ENCODE peak calls at places on chromosomes 11 and 22, in seven cellular contexts. V, J, Q, P, R, Z and U are unnamed samples.

GRCh38 chr11:22898036-22898435 is 37.8 kb upstream of the CCDC179 start:
- DNase-seq in V (no peak), J (no peak), Q (no peak), P (no peak), R (no peak), Z (no peak), U (no peak)

GRCh38 chr11:26891501-26891900 is 102.4 kb upstream of the FIBIN start:
- DNase-seq in V (no peak), J (no peak), Q (no peak), P (no peak), R (no peak), Z (no peak), U (no peak)

GRCh38 chr11:99199336-99199735 is 178.6 kb downstream of the CNTN5 start:
- DNase-seq in V (no peak), J (no peak), Q (no peak), P (peak; percentile 12), R (no peak), Z (no peak), U (no peak)

GRCh38 chr11:35990816-35991215 is 47.0 kb downstream of the LDLRAD3 start:
- DNase-seq in V (no peak), J (no peak), Q (no peak), P (no peak), R (no peak), Z (no peak), U (no peak)

GRCh38 chr11:62501432-62501891 is 45.1 kb downstream of the AHNAK start:
- DNase-seq in V (no peak), J (no peak), Q (no peak), P (no peak), R (no peak), Z (peak; percentile 34), U (peak; percentile 26)

GRCh38 chr11:4095509-4096230 is 1.1 kb downstream of the RRM1 start:
- DNase-seq in V (peak; percentile 85), J (no peak), Q (no peak), P (peak; percentile 61), R (no peak), Z (peak; percentile 80), U (peak; percentile 78)

GRCh38 chr11:58006940-58007339 is 16.7 kb upstream of the OR9Q1 start:
- DNase-seq in V (no peak), J (no peak), Q (no peak), P (no peak), R (no peak), Z (no peak), U (peak; percentile 78)

GRCh38 chr22:36486619-36487384 is 5.4 kb upstream of the TXN2 start:
- DNase-seq in V (peak; percentile 80), J (peak; percentile 73), Q (peak; percentile 85), P (peak; percentile 73), R (no peak), Z (peak; percentile 83), U (peak; percentile 68)

GRCh38 chr11:14290422-14290821 is 68.6 kb downstream of the RRAS2 start:
- DNase-seq in V (no peak), J (no peak), Q (no peak), P (peak; percentile 78), R (peak; percentile 30), Z (no peak), U (no peak)

GRCh38 chr11:44625759-44626523 is 60.5 kb downstream of the CD82 start:
- DNase-seq in V (no peak), J (no peak), Q (no peak), P (no peak), R (no peak), Z (no peak), U (no peak)

GRCh38 chr22:38721551-38721950 is 15.8 kb downstream of the GTPBP1 start:
- DNase-seq in V (no peak), J (no peak), Q (no peak), P (no peak), R (no peak), Z (no peak), U (no peak)

GRCh38 chr22:38720350-38720749 is 14.6 kb downstream of the GTPBP1 start:
- DNase-seq in V (no peak), J (no peak), Q (no peak), P (no peak), R (no peak), Z (peak; percentile 37), U (no peak)

GRCh38 chr22:38718414-38718813 is 12.7 kb downstream of the GTPBP1 start:
- DNase-seq in V (peak; percentile 92), J (no peak), Q (no peak), P (peak; percentile 88), R (no peak), Z (peak; percentile 88), U (peak; percentile 81)

GRCh38 chr22:38717244-38717643 is 11.5 kb downstream of the GTPBP1 start:
- DNase-seq in V (no peak), J (no peak), Q (no peak), P (no peak), R (no peak), Z (no peak), U (no peak)

DNA sequence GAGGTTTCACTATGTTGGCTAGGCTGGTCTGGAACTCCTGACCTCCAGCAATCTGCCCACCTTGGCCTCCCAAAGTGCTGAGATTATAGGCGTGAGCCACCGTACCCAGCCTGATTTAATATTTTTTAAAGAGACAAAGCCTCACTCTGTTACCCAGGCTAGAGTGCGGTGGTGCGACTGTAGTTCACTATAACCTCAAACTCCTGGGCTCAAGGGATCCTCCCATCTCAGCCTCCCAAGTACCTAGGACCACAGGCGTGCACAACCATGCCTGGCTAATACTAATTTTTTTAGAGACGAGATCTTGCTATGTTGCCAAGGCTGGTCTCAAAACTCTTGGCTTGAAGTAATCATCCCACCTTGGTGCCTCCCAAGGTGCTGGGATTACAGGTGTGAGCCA is 13.5 kb downstream of the GTPBP1 start:
- DNase-seq in V (no peak), J (no peak), Q (no peak), P (no peak), R (no peak), Z (no peak), U (no peak)
- H3K4ac ChIP-seq in V (no peak overlapping the region), J (no peak overlapping the region), Q (no peak overlapping the region), P (no peak overlapping the region), R (no peak overlapping the region), Z (no peak overlapping the region), U (no peak overlapping the region)

DNA sequence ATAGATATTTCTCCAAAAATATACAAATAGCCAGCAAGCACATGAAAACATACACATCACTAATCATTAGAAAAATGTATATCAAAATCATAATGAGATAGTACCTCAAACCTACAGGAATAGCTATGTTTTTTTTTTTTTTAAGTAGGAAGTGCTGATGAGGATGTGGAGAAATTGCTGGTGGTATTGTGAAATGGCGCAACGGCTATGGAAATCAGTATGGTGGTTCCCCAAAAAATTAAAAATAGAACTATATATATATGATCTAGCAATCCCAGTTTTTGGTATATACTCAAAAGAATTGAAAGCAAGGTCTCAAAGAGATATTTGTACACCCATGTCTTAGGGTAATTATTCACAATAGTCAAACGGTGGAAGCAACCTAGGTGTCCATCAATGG is 46.0 kb upstream of the HIPK3 start:
- DNase-seq in V (no peak), J (no peak), Q (no peak), P (no peak), R (no peak), Z (no peak), U (no peak)
- H3K23ac ChIP-seq in V (no peak overlapping the region), J (no peak overlapping the region), Q (no peak overlapping the region), P (no peak overlapping the region), R (no peak overlapping the region), Z (no peak overlapping the region), U (no peak overlapping the region)

GRCh38 chr11:2528301-2529050 is 83.7 kb downstream of the KCNQ1 start:
- DNase-seq in V (no peak), J (no peak), Q (no peak), P (no peak), R (no peak), Z (no peak), U (no peak)

GRCh38 chr11:2530131-2530854 is 85.5 kb downstream of the KCNQ1 start:
- DNase-seq in V (no peak), J (no peak), Q (no peak), P (no peak), R (no peak), Z (no peak), U (no peak)

GRCh38 chr11:2529173-2529572 is 84.4 kb downstream of the KCNQ1 start:
- DNase-seq in V (no peak), J (no peak), Q (no peak), P (no peak), R (no peak), Z (no peak), U (no peak)

GRCh38 chr11:2530855-2531200 is 86.0 kb downstream of the KCNQ1 start:
- DNase-seq in V (no peak), J (no peak), Q (no peak), P (no peak), R (no peak), Z (no peak), U (no peak)

GRCh38 chr11:2529636-2530035 is 84.8 kb downstream of the KCNQ1 start:
- DNase-seq in V (no peak), J (no peak), Q (no peak), P (no peak), R (no peak), Z (no peak), U (no peak)
- H3K4ac ChIP-seq in V (no peak overlapping the region), J (no peak overlapping the region), Q (no peak overlapping the region), P (no peak overlapping the region), R (no peak overlapping the region), Z (no peak overlapping the region), U (no peak overlapping the region)

DNA sequence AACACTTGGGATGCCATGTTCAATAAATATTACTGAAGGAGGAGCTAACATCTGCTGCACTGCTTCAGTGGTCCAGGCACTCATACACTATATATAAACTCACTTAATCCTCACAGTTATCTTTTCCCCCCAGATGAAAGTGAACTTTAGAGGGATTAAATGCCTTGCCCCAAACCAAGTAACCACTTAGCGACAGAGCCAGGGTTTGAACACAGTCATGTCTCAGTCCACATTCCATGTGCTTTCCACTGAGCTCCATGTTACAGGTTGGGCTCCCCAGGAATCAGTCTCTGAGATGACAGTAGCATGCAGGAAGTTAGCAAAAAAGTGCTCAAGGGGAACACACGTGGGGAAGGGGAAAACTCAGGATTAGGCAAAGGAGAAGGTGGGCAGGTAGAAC is 59.3 kb downstream of the ENDOD1 start:
- DNase-seq in V (no peak), J (no peak), Q (no peak), P (no peak), R (no peak), Z (no peak), U (no peak)
- H3K23ac ChIP-seq in V (peak overlapping the region; percentile 32), J (no peak overlapping the region), Q (no peak overlapping the region), P (no peak overlapping the region), R (no peak overlapping the region), Z (peak overlapping the region; percentile 29), U (no peak overlapping the region)

GRCh38 chr22:42131562-42131961 is 952 bp upstream of the CYP2D6 start:
- DNase-seq in V (no peak), J (no peak), Q (no peak), P (no peak), R (no peak), Z (no peak), U (no peak)

GRCh38 chr22:42132457-42132856 is 1.8 kb upstream of the CYP2D6 start:
- DNase-seq in V (no peak), J (no peak), Q (no peak), P (no peak), R (no peak), Z (no peak), U (no peak)

GRCh38 chr22:42127606-42128005 is 3.0 kb downstream of the CYP2D6 start:
- DNase-seq in V (no peak), J (no peak), Q (no peak), P (no peak), R (no peak), Z (no peak), U (no peak)
- H3K4ac ChIP-seq in V (no peak overlapping the region), J (no peak overlapping the region), Q (no peak overlapping the region), P (no peak overlapping the region), R (no peak overlapping the region), Z (no peak overlapping the region), U (no peak overlapping the region)